ENCODE peak calls at places on chromosomes 6 and 20, in nine cellular contexts. R is fibroblast of mammary gland; Q is AG04450; O is neural crest cell; X is natural killer cell; V is sigmoid colon; A is epithelial cell of esophagus; F is CD4-positive, alpha-beta T cell; W is psoas muscle. B is an unnamed sample.

GRCh38 chr6:146851837-146852236 is 253.1 kb downstream of the ADGB start:
- DNase-seq in Q (peak; percentile 48), A (peak; percentile 84), R (peak; percentile 94), O (no peak), X (no peak), W (no peak), F (no peak), V (no peak), B (no peak)

GRCh38 chr6:96066376-96066775 is 50.6 kb downstream of the FUT9 start:
- DNase-seq in F (no peak), V (no peak), Q (no peak), A (no peak), R (no peak), O (no peak), W (no peak), X (no peak), B (no peak)

GRCh38 chr20:57431539-57431835 is 40.3 kb downstream of the RBM38 start:
- DNase-seq in R (no peak), V (no peak), Q (no peak), X (no peak), W (peak; percentile 30), A (no peak), F (no peak), O (no peak), B (no peak)

GRCh38 chr6:151255811-151256210 is 16.0 kb downstream of the AKAP12 start:
- DNase-seq in V (no peak), W (no peak), A (no peak), X (no peak), R (no peak), Q (no peak), F (no peak), O (no peak), B (no peak)

GRCh38 chr6:8180327-8181161 is 78.2 kb upstream of the EEF1E1 start:
- DNase-seq in F (no peak), R (peak; percentile 51), A (peak; percentile 42), W (no peak), Q (peak; percentile 55), O (no peak), X (no peak), V (no peak), B (no peak)

GRCh38 chr6:47098570-47098993 is 56.5 kb upstream of the ADGRF1 start:
- DNase-seq in F (no peak), Q (peak; percentile 13), A (peak; percentile 97), O (no peak), X (no peak), W (no peak), V (peak; percentile 74), R (peak; percentile 88), B (no peak)

GRCh38 chr6:27081931-27082330 is 165.6 kb upstream of the PRSS16 start:
- DNase-seq in F (no peak), V (no peak), R (no peak), O (no peak), W (no peak), X (no peak), Q (no peak), A (peak; percentile 64), B (no peak)

GRCh38 chr20:12925214-12925755 is 83.5 kb upstream of the SPTLC3 start:
- DNase-seq in R (peak; percentile 85), V (no peak), O (peak; percentile 56), F (no peak), A (peak; percentile 85), Q (peak; percentile 77), X (peak; percentile 22), W (no peak), B (no peak)

GRCh38 chr6:76984572-76984971 is 478.7 kb downstream of the HTR1B start:
- DNase-seq in A (peak; percentile 53), O (no peak), W (no peak), V (no peak), X (no peak), Q (no peak), R (peak; percentile 7), F (no peak), B (no peak)

GRCh38 chr6:41257369-41258195 is 28.9 kb downstream of the TREM1 start:
- DNase-seq in W (no peak), F (no peak), O (no peak), Q (no peak), X (no peak), V (peak; percentile 73), R (peak; percentile 77), A (peak; percentile 24), B (no peak)

GRCh38 chr6:6790891-6791290 is 202.4 kb downstream of the LY86 start:
- DNase-seq in W (no peak), X (no peak), V (no peak), A (peak; percentile 92), Q (no peak), O (no peak), F (no peak), R (no peak), B (peak; percentile 62)

GRCh38 chr6:73451166-73452106 is 661 bp downstream of the CGAS start:
- DNase-seq in A (peak; percentile 37), F (peak; percentile 22), R (peak; percentile 61), W (peak; percentile 59), O (peak; percentile 8), Q (no peak), X (peak; percentile 41), V (peak; percentile 70), B (peak; percentile 70)

GRCh38 chr20:38049800-38050199 is 16.3 kb downstream of the RPRD1B start:
- DNase-seq in A (peak; percentile 91), R (peak; percentile 78), X (no peak), V (no peak), W (no peak), Q (peak; percentile 48), O (no peak), F (no peak), B (no peak)

DNA sequence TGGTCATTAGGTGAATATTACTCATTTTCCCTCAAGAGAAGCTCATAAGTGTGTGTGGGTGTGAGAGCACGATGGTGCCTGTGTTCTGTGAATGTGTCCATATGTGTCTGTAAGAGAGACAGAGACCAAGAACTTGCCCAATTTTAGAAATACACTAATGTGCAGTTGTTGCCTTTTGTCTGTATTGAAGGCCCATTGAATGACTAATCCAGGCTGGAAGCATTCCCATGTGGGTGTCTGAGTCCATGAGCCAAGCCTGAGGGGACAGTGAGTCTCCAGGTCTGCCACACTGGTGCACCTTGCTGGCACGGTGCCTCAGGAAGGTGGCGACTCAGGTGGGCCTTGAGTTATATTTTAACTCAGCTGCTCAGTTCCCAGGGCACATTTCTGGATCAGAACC is 25.5 kb upstream of the ASXL1 start:
- DNase-seq in A (peak; percentile 86), V (no peak), R (peak; percentile 86), F (no peak), X (no peak), Q (no peak), W (no peak), O (no peak), B (no peak)
- TF ChIP-seq CTCF in A (no peak), V (no peak), R (no peak), F (no peak), X (no peak), Q (no peak), W (no peak), O (no peak), B (no peak)

DNA sequence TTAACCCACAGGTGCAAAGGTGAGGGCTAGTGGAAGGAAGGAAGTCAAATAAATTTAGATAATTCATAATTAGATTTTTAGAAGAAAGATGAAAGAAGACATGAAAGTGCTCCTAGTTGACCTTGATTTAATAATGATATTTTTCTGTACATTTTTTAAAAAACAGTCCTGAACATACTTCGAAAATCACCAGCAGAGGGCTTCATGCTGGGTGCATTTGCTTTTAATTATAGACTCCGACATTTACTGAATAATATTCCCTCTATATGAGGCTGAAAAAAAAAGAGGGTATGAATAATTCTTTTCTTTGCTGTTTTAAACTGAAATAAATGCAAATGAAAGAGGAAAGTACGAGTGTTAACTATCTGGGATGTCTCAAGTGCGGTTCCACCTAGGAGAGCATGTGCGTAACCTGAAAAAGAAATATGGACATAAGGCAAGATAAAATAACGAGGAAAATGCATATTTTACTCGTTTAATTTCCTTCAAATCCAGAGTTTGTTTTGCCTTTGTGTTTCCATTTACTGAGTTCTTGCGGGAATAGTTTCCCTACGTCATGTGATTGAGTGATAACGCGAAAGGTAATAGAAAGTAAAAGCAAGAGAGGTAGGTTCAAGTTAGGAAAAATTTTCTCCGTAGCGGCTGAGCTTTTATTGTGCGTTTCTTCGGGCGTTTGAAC is 3.1 kb upstream of the TFAP2B start:
- DNase-seq in X (no peak), R (peak; percentile 15), Q (no peak), A (peak; percentile 22), V (no peak), O (no peak), F (no peak), W (no peak), B (no peak)
- TF ChIP-seq CTCF in X (no peak), R (peak; percentile 45), Q (peak; percentile 54), A (peak; percentile 44), V (no peak), O (peak; percentile 67), F (no peak), W (no peak), B (no peak)

GRCh38 chr6:159831373-159831679 is 31.2 kb downstream of the PNLDC1 start:
- DNase-seq in X (no peak), A (no peak), W (no peak), V (no peak), Q (no peak), F (no peak), O (no peak), R (no peak), B (no peak)

GRCh38 chr6:159830481-159831372 is 30.7 kb downstream of the PNLDC1 start:
- DNase-seq in O (no peak), R (no peak), W (no peak), A (no peak), X (no peak), Q (no peak), V (no peak), F (no peak), B (no peak)

GRCh38 chr6:159832941-159833340 is 32.9 kb downstream of the PNLDC1 start:
- DNase-seq in X (no peak), O (no peak), F (no peak), W (no peak), Q (no peak), A (peak; percentile 29), R (no peak), V (no peak), B (no peak)

GRCh38 chr6:159833997-159834601 is 34.0 kb downstream of the PNLDC1 start:
- DNase-seq in O (no peak), W (no peak), V (no peak), F (no peak), X (no peak), R (no peak), A (no peak), Q (no peak), B (no peak)

GRCh38 chr6:159833556-159833955 is 33.5 kb downstream of the PNLDC1 start:
- DNase-seq in X (no peak), A (no peak), Q (no peak), W (no peak), F (no peak), O (no peak), R (peak; percentile 58), V (no peak), B (no peak)
- TF ChIP-seq CTCF in X (no peak), A (no peak), Q (peak; percentile 16), W (no peak), F (no peak), O (no peak), R (peak; percentile 17), V (no peak), B (no peak)

GRCh38 chr6:16184129-16184528 is 54.3 kb upstream of the GMPR start:
- DNase-seq in X (no peak), F (no peak), Q (no peak), V (no peak), A (peak; percentile 70), R (peak; percentile 18), W (peak; percentile 60), O (no peak), B (peak; percentile 54)
- TF ChIP-seq CTCF in X (no peak), F (no peak), Q (peak; percentile 12), V (no peak), A (peak; percentile 66), R (peak; percentile 20), W (peak; percentile 44), O (no peak), B (peak; percentile 56)

GRCh38 chr6:135759831-135760230 is 91.7 kb upstream of the PDE7B start:
- DNase-seq in F (no peak), R (peak; percentile 11), Q (no peak), A (peak; percentile 24), X (no peak), W (no peak), V (no peak), O (no peak), B (no peak)
- TF ChIP-seq CTCF in F (no peak), R (peak; percentile 0), Q (no peak), A (peak; percentile 13), X (no peak), W (no peak), V (no peak), O (no peak), B (no peak)